ENCODE peak calls at places on chromosomes 2 and 18, in nine cellular contexts. M, S, I, H, R, K, Z, E and B are unnamed samples.

GRCh38 chr2:26672112-26672817 is 20.3 kb upstream of the KCNK3 start:
- DNase-seq in E (no peak), K (no peak), M (no peak), S (no peak), R (no peak), Z (no peak), H (no peak), I (no peak), B (peak)

GRCh38 chr2:233140913-233141469 is 80.8 kb downstream of the INPP5D start:
- DNase-seq in K (no peak), I (no peak), Z (peak), M (no peak), R (no peak), E (peak), S (no peak), H (no peak), B (no peak)

GRCh38 chr18:67104700-67105284 is 411.7 kb downstream of the DSEL start:
- DNase-seq in R (peak), E (peak), K (peak), S (peak), H (peak), Z (peak), I (peak), M (peak), B (peak)

GRCh38 chr2:238573065-238573778 is 146.5 kb downstream of the ASB1 start:
- DNase-seq in K (no peak), Z (peak), E (no peak), M (no peak), I (peak), H (no peak), R (no peak), S (no peak), B (peak)

GRCh38 chr2:85221291-85221690 is 88.1 kb downstream of the TCF7L1 start:
- DNase-seq in Z (no peak), H (peak), S (no peak), K (no peak), E (peak), I (no peak), R (peak), M (peak), B (no peak)

GRCh38 chr2:203737360-203737759 is 30.9 kb downstream of the CD28 start:
- DNase-seq in K (peak), Z (no peak), I (peak), H (no peak), S (no peak), M (peak), R (peak), E (no peak), B (no peak)

GRCh38 chr2:10447300-10448207 is 573 bp downstream of the ODC1 start:
- DNase-seq in Z (peak), I (peak), R (peak), E (peak), H (peak), K (peak), M (peak), S (peak), B (no peak)

GRCh38 chr2:215764441-215765048 is 248.8 kb downstream of the MREG start:
- DNase-seq in M (peak), K (peak), R (peak), H (peak), Z (no peak), I (peak), E (no peak), S (peak), B (no peak)

GRCh38 chr2:30366199-30366691 is 80.8 kb upstream of the LCLAT1 start:
- DNase-seq in K (peak), I (peak), H (peak), S (no peak), M (no peak), E (peak), Z (no peak), R (no peak), B (no peak)

GRCh38 chr2:27705851-27706622 is 42.3 kb downstream of the SLC4A1AP start:
- DNase-seq in H (peak), R (peak), K (peak), Z (no peak), E (peak), M (peak), S (peak), I (peak), B (no peak)

GRCh38 chr2:6401301-6401700 is 464.4 kb downstream of the CMPK2 start:
- DNase-seq in S (no peak), M (peak), H (peak), R (peak), Z (no peak), K (peak), E (no peak), I (no peak), B (no peak)

GRCh38 chr2:35462226-35462983 is 893.2 kb upstream of the CRIM1 start:
- DNase-seq in K (peak), H (no peak), S (peak), M (no peak), R (no peak), E (no peak), I (peak), Z (no peak), B (no peak)

GRCh38 chr18:35467624-35468016 is 30.1 kb downstream of the INO80C start:
- DNase-seq in I (no peak), Z (no peak), M (no peak), E (no peak), R (no peak), H (no peak), K (no peak), S (no peak), B (no peak)

GRCh38 chr18:69935319-69936190 is 12.1 kb downstream of the CD226 start:
- DNase-seq in S (no peak), K (peak), H (no peak), M (no peak), R (peak), Z (no peak), E (no peak), I (peak), B (no peak)

GRCh38 chr2:99183025-99183424 is 2.0 kb downstream of the MRPL30 start:
- DNase-seq in E (no peak), H (no peak), M (no peak), K (no peak), S (no peak), I (no peak), R (peak), Z (no peak), B (no peak)

GRCh38 chr2:230067990-230068657 is 600 bp downstream of the SLC16A14 start:
- DNase-seq in S (peak), M (peak), I (peak), Z (peak), K (peak), H (peak), R (peak), E (peak), B (peak)

GRCh38 chr2:86229221-86229620 is 30.0 kb downstream of the MRPL35 start:
- DNase-seq in E (peak), M (no peak), H (no peak), S (no peak), I (no peak), R (no peak), K (no peak), Z (no peak), B (no peak)

GRCh38 chr2:139033300-139033699 is 253.1 kb upstream of the NXPH2 start:
- DNase-seq in S (peak), E (no peak), I (peak), R (peak), Z (no peak), M (peak), K (peak), H (no peak), B (no peak)

GRCh38 chr2:56199492-56199891 is 15.7 kb downstream of the CCDC85A start:
- DNase-seq in K (peak), H (no peak), S (peak), E (no peak), I (peak), M (peak), Z (no peak), R (peak), B (no peak)

DNA sequence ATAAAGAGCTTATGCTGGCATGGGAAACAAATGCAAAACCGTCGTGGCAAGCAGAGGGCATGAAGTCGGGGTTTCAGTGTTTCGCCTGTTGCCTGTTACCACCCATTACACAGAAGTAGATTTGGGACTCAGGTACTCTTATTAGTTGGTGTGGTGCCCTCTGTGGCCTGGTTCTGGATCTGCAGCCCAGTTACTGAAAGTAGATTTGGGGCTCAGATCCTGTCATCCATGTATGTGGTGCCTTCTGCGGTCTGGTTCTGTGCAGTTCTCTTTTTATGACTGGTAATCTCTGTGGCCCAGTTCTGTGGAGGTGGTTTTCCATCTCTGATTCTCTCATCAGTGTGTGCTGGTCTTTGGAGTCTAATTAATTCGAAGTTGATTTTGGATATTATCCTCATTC is 45.2 kb downstream of the ADNP2 start:
- DNase-seq in S (peak), I (peak), M (peak), H (peak), Z (peak), R (peak), K (no peak), E (peak), B (no peak)
- TF ChIP-seq CTCF in S (peak), I (peak), M (peak), H (peak), Z (peak), R (peak), K (peak), E (no peak), B (no peak)

DNA sequence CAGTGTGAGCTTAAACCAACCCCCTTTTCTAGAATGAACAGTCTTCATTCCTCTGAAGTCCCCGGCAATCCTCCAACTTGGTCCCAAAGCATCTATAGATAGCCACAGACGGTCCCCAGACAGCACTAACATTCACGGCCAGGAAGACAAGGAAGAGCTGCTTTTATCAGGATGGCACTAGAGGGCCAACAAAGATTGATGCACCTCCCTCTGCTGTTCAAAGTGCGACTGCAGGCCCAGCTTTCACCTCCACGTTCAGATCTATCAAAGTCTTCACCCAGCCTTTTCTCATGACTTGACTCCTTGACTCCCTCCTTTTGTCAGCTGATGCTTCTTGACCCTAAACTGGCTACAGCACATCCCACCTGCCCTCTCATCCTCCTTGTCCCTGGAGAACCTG is 54.3 kb downstream of the RNF152 start:
- DNase-seq in R (no peak), M (no peak), H (no peak), S (no peak), I (no peak), Z (no peak), K (no peak), E (no peak), B (no peak)
- TF ChIP-seq CTCF in R (no peak), M (no peak), H (no peak), S (no peak), I (no peak), Z (peak), K (no peak), E (no peak), B (no peak)

GRCh38 chr2:109337221-109337620 is 208.2 kb downstream of the SH3RF3 start:
- DNase-seq in I (no peak), M (no peak), R (no peak), H (no peak), S (no peak), K (no peak), E (peak), Z (peak), B (no peak)

GRCh38 chr2:109341363-109341762 is 212.4 kb downstream of the SH3RF3 start:
- DNase-seq in H (no peak), R (no peak), M (no peak), E (no peak), K (no peak), I (no peak), S (no peak), Z (no peak), B (no peak)

GRCh38 chr2:109340381-109340780 is 211.4 kb downstream of the SH3RF3 start:
- DNase-seq in K (no peak), R (no peak), E (peak), I (no peak), S (no peak), M (no peak), Z (no peak), H (no peak), B (no peak)

GRCh38 chr2:109341904-109342303 is 212.9 kb downstream of the SH3RF3 start:
- DNase-seq in H (no peak), R (no peak), Z (no peak), E (peak), S (no peak), K (no peak), I (no peak), M (peak), B (no peak)

DNA sequence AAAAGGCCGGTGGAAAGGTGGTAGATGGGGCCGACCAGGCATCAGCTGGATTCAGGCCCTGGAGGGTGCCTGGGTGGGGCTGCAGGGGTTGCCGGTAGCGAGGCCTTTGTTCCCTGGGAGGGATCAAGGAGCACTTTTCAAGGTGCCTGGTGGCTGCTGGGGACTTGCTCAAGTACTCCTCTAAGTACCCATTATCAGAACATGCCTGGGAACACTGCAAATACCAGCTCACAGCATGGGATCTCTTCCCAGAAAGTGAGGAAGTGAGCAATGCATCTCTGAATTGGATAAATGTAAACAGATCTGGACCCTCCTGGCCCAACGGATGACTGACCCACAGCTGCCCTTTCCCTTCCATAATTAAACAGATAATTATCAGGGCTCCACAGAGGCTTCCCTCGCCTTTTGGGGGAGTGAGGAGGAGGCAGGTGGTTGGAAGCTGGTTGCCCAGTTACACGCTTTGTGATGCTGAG is 210.6 kb downstream of the SH3RF3 start:
- DNase-seq in M (peak), Z (peak), R (peak), I (peak), E (peak), H (peak), S (peak), K (peak), B (no peak)
- TF ChIP-seq CTCF in M (no peak), Z (no peak), R (no peak), I (no peak), E (no peak), H (no peak), S (no peak), K (no peak), B (no peak)

DNA sequence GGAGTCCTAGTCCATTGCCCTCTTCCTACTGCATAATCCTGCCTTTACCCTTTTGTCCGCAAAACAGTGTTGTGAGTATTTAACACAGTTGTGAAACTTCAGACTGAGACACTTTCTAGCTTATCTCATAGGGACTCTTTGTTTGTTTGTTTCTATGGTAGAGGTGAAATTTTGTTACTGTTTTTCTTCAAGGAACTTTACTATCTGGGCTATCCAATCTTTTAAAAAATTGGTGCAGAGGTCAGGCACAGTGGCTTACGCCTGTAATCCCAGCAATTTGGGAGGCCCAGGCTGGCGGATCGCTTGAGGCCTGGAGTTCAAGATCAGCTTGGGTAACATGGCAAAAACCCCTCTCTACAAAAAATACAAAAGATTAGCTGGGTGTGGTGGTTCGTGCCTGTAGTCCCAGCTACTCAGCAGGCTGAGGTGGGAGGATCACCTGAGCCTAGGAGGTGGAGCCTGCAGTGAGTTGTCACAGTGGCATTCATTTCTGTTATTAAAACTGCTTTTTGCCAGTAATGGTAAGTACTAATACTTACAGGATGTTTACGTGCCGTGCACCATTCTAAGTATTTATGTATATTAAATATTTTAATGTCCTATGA is 18.8 kb downstream of the GMCL1 start:
- DNase-seq in Z (no peak), E (no peak), I (no peak), R (no peak), M (no peak), S (no peak), H (no peak), K (no peak), B (no peak)
- TF ChIP-seq CTCF in Z (no peak), E (no peak), I (no peak), R (no peak), M (no peak), S (no peak), H (no peak), K (no peak), B (no peak)

DNA sequence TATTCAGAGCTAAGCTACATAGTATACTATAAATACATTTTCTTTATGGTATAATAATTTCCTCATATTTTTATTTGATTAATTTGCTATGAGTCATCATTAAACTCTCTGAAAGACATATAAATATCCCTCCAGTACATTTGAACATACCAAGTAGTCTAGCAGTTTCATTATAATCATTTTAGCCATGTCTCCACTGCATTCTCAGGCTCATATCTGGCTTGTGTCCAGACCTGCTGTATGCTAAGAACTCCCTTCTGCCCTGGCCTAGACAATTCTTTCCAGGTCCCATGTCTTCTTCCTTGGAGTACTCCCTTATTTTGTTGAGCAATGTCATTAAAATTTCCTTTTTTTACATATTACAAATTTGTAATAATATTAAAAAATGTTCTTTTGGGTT is 16.6 kb upstream of the DYNC1I2 start:
- DNase-seq in I (peak), S (peak), M (peak), Z (no peak), E (no peak), R (no peak), H (peak), K (no peak), B (no peak)
- TF ChIP-seq CTCF in I (no peak), S (no peak), M (no peak), Z (no peak), E (no peak), R (no peak), H (no peak), K (no peak), B (no peak)

GRCh38 chr2:70643715-70644114 is 90.1 kb upstream of the TGFA start:
- DNase-seq in Z (peak), R (no peak), I (peak), S (no peak), H (no peak), E (no peak), M (no peak), K (no peak), B (peak)
- TF ChIP-seq CTCF in Z (peak), R (peak), I (peak), S (peak), H (peak), E (no peak), M (peak), K (peak), B (peak)

GRCh38 chr2:54529935-54530334 is 73.8 kb downstream of the SPTBN1 start:
- DNase-seq in H (no peak), M (no peak), I (no peak), K (no peak), Z (no peak), E (no peak), S (no peak), R (no peak), B (no peak)

GRCh38 chr2:54534625-54535024 is 78.5 kb downstream of the SPTBN1 start:
- DNase-seq in H (no peak), E (no peak), R (no peak), M (no peak), S (no peak), Z (no peak), I (no peak), K (no peak), B (no peak)

GRCh38 chr2:54534191-54534590 is 78.1 kb downstream of the SPTBN1 start:
- DNase-seq in S (no peak), I (no peak), R (no peak), M (no peak), E (no peak), H (no peak), K (no peak), Z (no peak), B (no peak)

GRCh38 chr2:54528311-54528945 is 72.3 kb downstream of the SPTBN1 start:
- DNase-seq in R (no peak), H (no peak), S (no peak), K (peak), I (no peak), E (no peak), Z (no peak), M (peak), B (no peak)

GRCh38 chr2:54531558-54531957 is 75.4 kb downstream of the SPTBN1 start:
- DNase-seq in H (peak), M (peak), K (peak), S (peak), I (peak), R (no peak), E (no peak), Z (no peak), B (no peak)
- TF ChIP-seq CTCF in H (no peak), M (no peak), K (no peak), S (no peak), I (no peak), R (no peak), E (no peak), Z (no peak), B (no peak)

DNA sequence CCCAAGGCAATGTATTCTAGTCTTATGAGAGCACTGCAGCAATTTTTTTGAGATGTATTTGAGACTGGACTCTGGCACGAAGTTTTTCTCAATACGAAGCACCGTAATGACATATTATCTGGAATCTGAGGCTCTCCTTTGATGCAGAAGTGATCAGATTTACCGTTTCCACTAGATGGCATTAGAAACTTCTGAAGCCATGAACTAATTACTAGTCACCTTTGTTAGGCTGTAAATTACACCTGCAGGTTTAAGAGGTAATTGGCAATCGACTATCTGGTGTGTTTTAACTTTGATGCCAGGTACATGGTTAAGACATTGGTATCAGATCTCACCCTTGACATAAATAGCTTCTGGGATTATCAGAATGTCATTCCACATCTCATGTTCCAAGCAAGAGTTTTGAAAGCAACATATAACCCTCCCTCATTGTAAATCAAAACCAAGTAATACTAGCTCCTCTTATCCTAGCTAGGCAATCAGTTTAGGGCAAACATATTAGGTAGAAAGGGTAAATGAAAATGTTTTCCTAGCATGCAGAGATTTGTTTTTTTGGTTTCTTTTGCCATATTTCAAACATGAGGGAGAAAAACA is 254.6 kb upstream of the SPRED2 start:
- DNase-seq in S (no peak), E (no peak), I (no peak), H (no peak), K (no peak), Z (no peak), R (no peak), M (no peak), B (no peak)
- TF ChIP-seq CTCF in S (no peak), E (no peak), I (no peak), H (peak), K (no peak), Z (peak), R (no peak), M (no peak), B (no peak)

GRCh38 chr18:48022021-48022420 is 91.6 kb upstream of the SMAD2 start:
- DNase-seq in R (no peak), E (peak), M (no peak), S (no peak), H (no peak), Z (no peak), K (no peak), I (no peak), B (no peak)

GRCh38 chr18:48021273-48021914 is 90.9 kb upstream of the SMAD2 start:
- DNase-seq in M (no peak), Z (no peak), K (no peak), I (no peak), S (no peak), H (no peak), R (no peak), E (peak), B (no peak)

GRCh38 chr18:48024009-48024512 is 93.6 kb upstream of the SMAD2 start:
- DNase-seq in H (no peak), Z (no peak), M (no peak), I (no peak), K (no peak), S (no peak), E (peak), R (no peak), B (no peak)

GRCh38 chr18:48023334-48024008 is 93.0 kb upstream of the SMAD2 start:
- DNase-seq in R (peak), Z (peak), K (peak), M (peak), S (peak), I (peak), E (peak), H (no peak), B (peak)

GRCh38 chr18:48022531-48023330 is 92.3 kb upstream of the SMAD2 start:
- DNase-seq in S (peak), I (peak), M (peak), H (peak), K (peak), Z (no peak), R (peak), E (peak), B (no peak)
- TF ChIP-seq CTCF in S (peak), I (peak), M (peak), H (peak), K (peak), Z (peak), R (peak), E (no peak), B (peak)